ENCODE peak calls at places on chromosomes 1 and 21, in eight cellular contexts. Z is cardiac muscle cell, M is RWPE1, T is heart left ventricle, S is GM20000, H is Calu3, B is pancreas, I is psoas muscle. R is an unnamed sample.

GRCh38 chr1:202998836-202999750 is 8.1 kb upstream of the TMEM183A start:
- DNase-seq in M (peak), B (peak), H (peak), Z (peak), S (peak), I (no peak), T (no peak), R (peak)

GRCh38 chr1:209405183-209405823 is 178.2 kb upstream of the CAMK1G start:
- DNase-seq in H (no peak), Z (peak), B (no peak), I (no peak), T (no peak), M (no peak), S (no peak), R (no peak)

GRCh38 chr21:30446969-30447368 is 6.9 kb downstream of the KRTAP15-1 start:
- DNase-seq in H (no peak), I (no peak), Z (no peak), T (no peak), S (no peak), M (no peak), B (no peak), R (no peak)

GRCh38 chr21:33332143-33332542 is 7.4 kb downstream of the IFNAR1 start:
- DNase-seq in Z (no peak), H (no peak), B (no peak), S (peak), M (no peak), I (no peak), T (no peak), R (no peak)

GRCh38 chr1:208108646-208109330 is 135.4 kb downstream of the PLXNA2 start:
- DNase-seq in T (no peak), S (no peak), Z (no peak), H (no peak), B (no peak), I (no peak), M (no peak), R (no peak)

GRCh38 chr1:218439541-218440295 is 94.6 kb downstream of the TGFB2 start:
- DNase-seq in Z (peak), T (no peak), I (peak), B (no peak), H (no peak), S (no peak), M (no peak), R (no peak)

GRCh38 chr1:54624466-54625464 is 1.4 kb upstream of the FAM151A start:
- DNase-seq in S (no peak), I (no peak), T (no peak), H (no peak), Z (no peak), M (no peak), B (no peak), R (no peak)

GRCh38 chr1:227896710-227897655 is 50.7 kb downstream of the WNT9A start:
- DNase-seq in H (peak), Z (no peak), B (no peak), S (no peak), T (peak), I (peak), M (no peak), R (peak)

GRCh38 chr1:13965770-13966398 is 265.9 kb downstream of the PRDM2 start:
- DNase-seq in Z (peak), I (peak), M (peak), H (peak), T (no peak), S (peak), B (peak), R (peak)

GRCh38 chr1:15360681-15361080 is 49.0 kb upstream of the EFHD2 start:
- DNase-seq in I (no peak), B (no peak), Z (no peak), M (no peak), H (no peak), S (no peak), T (no peak), R (no peak)

GRCh38 chr1:15368888-15369287 is 40.8 kb upstream of the EFHD2 start:
- DNase-seq in I (no peak), M (no peak), B (no peak), H (no peak), Z (no peak), S (no peak), T (no peak), R (no peak)

GRCh38 chr1:15362737-15363128 is 47.0 kb upstream of the EFHD2 start:
- DNase-seq in S (no peak), M (no peak), T (no peak), H (no peak), B (no peak), I (no peak), Z (no peak), R (no peak)

GRCh38 chr1:15362096-15362736 is 47.5 kb upstream of the EFHD2 start:
- DNase-seq in T (no peak), B (no peak), I (no peak), Z (no peak), H (no peak), M (no peak), S (no peak), R (no peak)

DNA sequence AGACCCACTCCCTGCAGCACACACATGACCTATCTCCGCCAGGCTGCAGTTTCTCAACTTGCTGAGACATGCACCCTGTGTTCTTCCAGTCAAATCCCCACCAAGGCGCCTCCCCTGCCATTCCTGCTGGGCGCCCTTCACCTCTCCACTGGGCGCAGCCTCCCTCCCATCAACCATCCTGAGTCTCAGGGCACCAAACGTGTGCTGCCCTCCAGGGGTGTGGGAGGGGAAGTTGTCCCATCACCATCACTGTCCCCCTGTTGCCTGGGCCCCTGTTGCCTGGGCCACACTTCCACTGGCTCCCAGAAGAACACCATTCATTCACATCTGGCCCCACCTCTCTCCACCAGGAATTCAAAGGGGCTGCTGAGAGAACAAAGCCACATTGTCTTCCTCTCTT is 44.9 kb upstream of the EFHD2 start:
- DNase-seq in B (no peak), Z (no peak), T (no peak), H (no peak), M (peak), I (no peak), S (no peak), R (no peak)
- TF ChIP-seq CTCF in B (no peak), Z (no peak), T (no peak), H (no peak), M (no peak), I (no peak), S (no peak), R (no peak)

DNA sequence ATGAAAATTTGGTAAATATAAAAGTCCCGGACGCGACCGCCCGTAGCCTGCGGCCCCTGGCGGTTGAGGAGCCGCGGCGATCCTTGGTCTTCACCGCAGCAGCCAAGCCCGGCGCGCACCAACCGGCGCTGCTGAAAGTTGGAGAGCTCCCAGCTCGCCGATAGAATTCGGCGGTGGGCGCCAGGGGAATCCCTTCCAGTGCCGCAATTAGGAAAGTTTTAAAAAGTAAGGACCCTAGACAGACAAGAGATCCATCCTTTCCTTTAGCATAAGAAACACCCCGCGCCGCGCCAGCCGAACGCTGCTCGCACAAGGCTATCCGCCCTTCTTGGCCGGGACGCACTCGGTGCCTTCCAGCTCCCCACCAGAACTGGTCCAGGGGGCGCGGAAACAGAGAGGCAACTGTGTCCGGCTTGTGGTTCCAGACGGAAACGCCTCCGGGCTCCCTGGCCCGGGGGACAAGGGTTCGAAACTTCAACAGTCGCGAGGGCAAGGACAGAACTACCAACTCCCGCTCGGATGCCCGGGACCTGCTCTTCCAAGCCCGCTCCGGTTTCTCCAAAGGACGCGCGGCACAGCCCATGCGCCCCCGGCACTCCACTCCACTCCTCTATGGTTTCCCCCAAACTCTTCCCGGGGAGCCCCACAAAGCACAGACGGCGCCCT is 1.7 kb downstream of the FAM78B start:
- DNase-seq in I (peak), M (peak), B (peak), S (peak), T (peak), H (peak), Z (peak), R (peak)
- TF ChIP-seq CTCF in I (peak), M (peak), B (peak), S (peak), T (peak), H (peak), Z (peak), R (peak)

DNA sequence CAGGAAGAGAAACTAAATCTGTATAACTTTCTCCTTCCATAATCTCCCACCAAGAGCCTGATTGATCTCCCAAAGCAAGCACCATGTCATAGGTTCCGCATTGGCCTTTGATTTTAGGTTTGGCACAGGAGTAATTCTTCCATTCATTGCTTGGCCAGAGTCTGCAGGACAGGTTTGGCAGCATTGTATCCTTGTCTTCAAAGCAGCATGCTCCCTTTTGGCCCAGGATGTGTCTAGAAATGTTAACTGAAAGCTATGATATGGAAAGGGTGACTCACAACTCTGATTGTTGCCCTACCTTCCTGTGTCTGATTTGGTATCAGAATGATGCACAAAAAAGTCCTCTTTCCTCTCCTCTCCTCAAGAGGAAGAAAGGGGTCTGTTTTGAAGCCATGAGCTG is 824.3 kb upstream of the PRMT6 start:
- DNase-seq in T (no peak), Z (no peak), S (no peak), M (no peak), I (no peak), H (peak), B (no peak), R (no peak)
- TF ChIP-seq CTCF in T (no peak), Z (no peak), S (no peak), M (no peak), I (no peak), H (no peak), B (no peak), R (no peak)

GRCh38 chr1:84668185-84668584 is 22.1 kb downstream of the SSX2IP start:
- DNase-seq in I (no peak), T (no peak), H (no peak), S (no peak), M (no peak), Z (peak), B (no peak), R (no peak)
- TF ChIP-seq CTCF in I (peak), T (peak), H (no peak), S (no peak), M (no peak), Z (peak), B (no peak), R (no peak)

DNA sequence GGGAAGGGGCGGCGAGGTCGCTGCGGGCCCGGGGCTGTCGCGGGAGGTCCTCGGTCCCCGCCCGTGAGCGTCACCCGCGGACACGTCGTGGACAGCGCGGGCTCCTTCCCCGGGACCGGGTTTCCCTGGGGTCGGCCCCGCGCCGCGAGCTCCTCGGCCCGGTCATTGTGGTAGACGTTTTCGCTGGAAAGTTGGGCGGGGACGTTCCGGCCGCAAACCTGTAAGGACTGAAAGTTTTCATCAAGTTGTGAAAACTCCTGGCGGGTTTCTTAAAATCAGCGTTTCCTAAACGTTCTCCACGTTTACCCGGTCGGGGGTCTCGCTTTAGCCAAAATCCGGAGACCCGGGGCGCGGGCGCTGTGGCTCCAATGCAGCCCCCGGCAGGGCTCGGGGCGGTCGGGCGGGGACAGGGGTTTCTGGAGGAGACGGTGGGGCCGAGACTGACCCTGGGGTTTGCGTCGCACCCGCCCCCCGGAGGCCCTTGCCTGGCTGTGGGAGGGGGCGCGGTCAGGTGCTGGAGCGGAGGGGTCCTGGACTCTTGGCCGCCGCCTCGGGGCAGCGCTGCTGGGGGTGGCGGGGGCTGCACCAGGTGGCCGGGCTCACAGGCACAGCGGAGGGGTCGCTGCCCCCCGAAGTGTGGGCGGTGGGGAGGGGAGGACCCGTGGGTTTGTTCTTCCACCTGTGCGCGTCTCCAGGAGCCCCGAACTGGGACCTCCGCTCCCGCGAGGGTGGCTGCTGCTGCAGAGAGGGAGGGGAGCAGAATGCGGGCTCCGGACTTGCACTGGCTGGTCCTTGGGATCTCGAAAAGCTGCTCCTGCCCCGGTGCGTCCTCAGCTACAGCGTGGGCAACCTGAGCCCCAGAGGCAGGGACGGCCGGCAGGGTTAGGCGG is 827 bp downstream of the PRKCZ start:
- DNase-seq in M (no peak), H (no peak), Z (no peak), I (no peak), B (no peak), S (no peak), T (peak), R (no peak)
- TF ChIP-seq CTCF in M (no peak), H (no peak), Z (no peak), I (no peak), B (no peak), S (no peak), T (no peak), R (no peak)

GRCh38 chr1:19101244-19101643 is 108.8 kb downstream of the UBR4 start:
- DNase-seq in M (no peak), T (no peak), S (no peak), Z (no peak), B (no peak), H (no peak), I (no peak), R (no peak)

GRCh38 chr1:19091539-19091938 is 118.5 kb downstream of the UBR4 start:
- DNase-seq in B (no peak), I (no peak), T (no peak), Z (peak), M (no peak), H (no peak), S (no peak), R (no peak)

GRCh38 chr1:19096990-19097389 is 113.1 kb downstream of the UBR4 start:
- DNase-seq in B (no peak), I (no peak), S (no peak), M (no peak), T (no peak), Z (no peak), H (no peak), R (no peak)

GRCh38 chr1:19100008-19100407 is 110.1 kb downstream of the UBR4 start:
- DNase-seq in T (no peak), I (no peak), Z (no peak), M (no peak), S (no peak), B (no peak), H (no peak), R (no peak)

GRCh38 chr1:19096036-19096833 is 113.8 kb downstream of the UBR4 start:
- DNase-seq in M (peak), I (peak), H (peak), S (no peak), B (peak), T (no peak), Z (peak), R (peak)
- TF ChIP-seq CTCF in M (peak), I (peak), H (peak), S (no peak), B (peak), T (peak), Z (peak), R (no peak)

DNA sequence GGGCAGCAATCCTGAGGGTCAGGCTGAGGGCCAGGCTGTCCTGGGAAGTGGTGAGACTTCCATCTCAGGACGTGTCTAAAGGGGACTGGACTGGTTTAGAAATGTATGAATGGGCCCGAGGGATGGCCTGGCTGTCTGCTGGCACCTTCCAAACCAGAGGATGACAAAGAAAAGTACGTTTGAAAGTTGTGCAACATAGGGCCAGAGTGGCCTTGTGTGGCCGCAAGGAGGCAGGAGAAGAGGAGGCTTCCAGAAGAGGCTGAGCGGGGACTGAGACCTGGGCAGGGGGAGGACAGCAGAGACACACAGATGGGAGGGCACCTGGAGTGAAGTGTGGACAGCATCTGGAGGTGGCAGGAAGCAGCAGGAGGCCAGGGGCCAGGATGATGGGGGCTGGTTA is 2.6 kb upstream of the SYTL1 start:
- DNase-seq in S (no peak), I (no peak), B (no peak), Z (no peak), T (no peak), M (no peak), H (no peak), R (no peak)
- TF ChIP-seq CTCF in S (no peak), I (no peak), B (no peak), Z (no peak), T (no peak), M (no peak), H (no peak), R (no peak)

DNA sequence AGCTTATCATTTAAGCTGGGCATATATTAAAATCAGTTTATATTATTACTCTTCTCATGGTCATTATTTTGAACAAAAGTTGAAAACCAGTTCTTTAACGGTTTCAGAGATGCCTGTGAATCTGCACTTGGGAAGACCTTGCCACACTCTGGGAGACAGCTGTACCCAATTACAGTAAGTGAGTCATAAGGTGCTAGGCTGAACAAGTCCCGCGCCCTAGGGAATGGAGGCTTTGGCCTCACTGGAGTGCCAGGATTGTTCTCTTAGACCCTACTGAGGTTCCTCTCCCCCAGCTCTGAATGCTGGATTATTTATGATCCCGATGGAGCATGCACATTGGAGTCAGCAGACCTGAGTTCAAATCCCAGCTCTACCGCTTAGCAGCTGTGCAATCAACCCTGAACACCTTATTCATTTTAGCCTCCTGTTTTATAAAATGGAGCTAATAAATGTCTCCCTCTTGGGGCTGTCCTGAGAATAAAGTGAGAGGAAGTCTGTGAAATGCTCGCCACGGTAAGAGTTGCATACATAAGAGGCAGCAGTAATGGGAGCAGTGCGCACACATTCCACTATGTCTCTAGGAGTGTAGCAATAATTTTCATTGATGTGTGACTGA is 266.2 kb downstream of the FOXD2 start:
- DNase-seq in M (peak), T (no peak), I (no peak), S (no peak), B (no peak), H (no peak), Z (no peak), R (no peak)
- TF ChIP-seq CTCF in M (no peak), T (no peak), I (peak), S (no peak), B (no peak), H (no peak), Z (peak), R (no peak)

GRCh38 chr1:16366722-16367257 is at the start of gene SZRD1:
- DNase-seq in B (peak), S (peak), Z (peak), H (peak), M (peak), T (peak), I (peak), R (peak)

GRCh38 chr1:16371725-16372124 is 4.7 kb downstream of the SZRD1 start:
- DNase-seq in I (no peak), M (no peak), S (no peak), B (no peak), H (no peak), Z (peak), T (no peak), R (no peak)

GRCh38 chr1:16367968-16368910 is 1.2 kb downstream of the SZRD1 start:
- DNase-seq in M (peak), S (no peak), Z (peak), I (peak), B (no peak), H (no peak), T (no peak), R (no peak)

GRCh38 chr1:16369821-16370220 is 2.8 kb downstream of the SZRD1 start:
- DNase-seq in B (no peak), H (no peak), M (no peak), Z (no peak), S (no peak), T (no peak), I (no peak), R (no peak)

GRCh38 chr1:16367258-16367967 is 371 bp downstream of the SZRD1 start:
- DNase-seq in B (peak), Z (peak), H (peak), I (peak), T (peak), S (peak), M (peak), R (peak)
- TF ChIP-seq CTCF in B (no peak), Z (no peak), H (no peak), I (no peak), T (no peak), S (no peak), M (no peak), R (no peak)